ENCODE peak calls at places on chromosome 18, in five cellular contexts. N, G, F, R and W are unnamed samples.
A peak's percentile ranks its signal among the peaks of the same experiment; 100 is the strongest.

GRCh38 chr18:35524236-35524635 is 26.5 kb upstream of the INO80C start:
- DNase-seq in N (no peak), G (peak; percentile 79), F (no peak), R (no peak), W (peak; percentile 96)

GRCh38 chr18:67599277-67599676 is 82.8 kb upstream of the DSEL start:
- DNase-seq in N (no peak), G (no peak), F (no peak), R (peak; percentile 84), W (peak; percentile 73)

GRCh38 chr18:21735452-21736015 is 5.1 kb upstream of the MIB1 start:
- DNase-seq in N (no peak), G (no peak), F (peak; percentile 33), R (no peak), W (peak; percentile 75)

GRCh38 chr18:67589325-67589724 is 72.8 kb upstream of the DSEL start:
- DNase-seq in N (no peak), G (no peak), F (no peak), R (no peak), W (no peak)

GRCh38 chr18:424071-424868 is 76.2 kb downstream of the COLEC12 start:
- DNase-seq in N (no peak), G (no peak), F (no peak), R (no peak), W (no peak)

GRCh38 chr18:12282436-12283039 is 25.5 kb upstream of the TUBB6 start:
- DNase-seq in N (no peak), G (no peak), F (no peak), R (peak; percentile 92), W (peak; percentile 86)

GRCh38 chr18:25299426-25299825 is 52.5 kb downstream of the ZNF521 start:
- DNase-seq in N (no peak), G (no peak), F (no peak), R (peak; percentile 63), W (peak; percentile 76)

GRCh38 chr18:42038936-42039335 is 83.9 kb downstream of the PIK3C3 start:
- DNase-seq in N (no peak), G (no peak), F (no peak), R (peak; percentile 98), W (peak; percentile 83)

GRCh38 chr18:1930291-1931270 is 640.7 kb downstream of the METTL4 start:
- DNase-seq in N (no peak), G (peak; percentile 63), F (no peak), R (no peak), W (no peak)

GRCh38 chr18:8699126-8699525 is 6.2 kb upstream of the MTCL1 start:
- DNase-seq in N (no peak), G (no peak), F (no peak), R (no peak), W (no peak)

GRCh38 chr18:25223211-25223610 is 128.8 kb downstream of the ZNF521 start:
- DNase-seq in N (no peak), G (no peak), F (no peak), R (no peak), W (no peak)

GRCh38 chr18:48006415-48007175 is 76.1 kb upstream of the SMAD2 start:
- DNase-seq in N (no peak), G (no peak), F (no peak), R (no peak), W (no peak)

GRCh38 chr18:48004577-48004976 is 74.1 kb upstream of the SMAD2 start:
- DNase-seq in N (no peak), G (no peak), F (no peak), R (no peak), W (no peak)

GRCh38 chr18:48009116-48009825 is 78.8 kb upstream of the SMAD2 start:
- DNase-seq in N (no peak), G (no peak), F (no peak), R (no peak), W (no peak)

GRCh38 chr18:48007955-48008701 is 77.7 kb upstream of the SMAD2 start:
- DNase-seq in N (peak; percentile 68), G (peak; percentile 92), F (peak; percentile 86), R (peak; percentile 30), W (peak; percentile 54)

DNA sequence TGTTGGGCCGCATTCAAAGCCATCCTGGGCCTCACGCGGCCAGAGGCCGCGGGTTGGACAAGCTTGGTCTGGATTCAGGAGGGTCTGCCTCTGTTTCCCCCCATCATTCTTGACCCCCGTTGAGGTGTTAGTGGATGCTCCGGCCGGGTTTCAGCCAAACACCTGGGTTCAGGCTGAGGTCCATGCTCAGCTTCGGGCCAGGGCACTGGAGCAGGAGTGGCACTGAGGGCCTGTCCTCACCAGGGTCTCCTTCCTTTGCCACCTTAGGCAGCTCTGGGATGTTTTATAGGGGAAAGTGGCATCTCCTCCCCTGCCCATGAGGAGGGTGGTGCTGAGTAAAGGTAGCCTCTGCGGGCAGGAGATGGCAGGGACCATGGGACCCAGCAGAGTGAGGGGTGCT is 76.9 kb upstream of the SMAD2 start:
- DNase-seq in N (no peak), G (no peak), F (no peak), R (no peak), W (no peak)
- H3K4me3 ChIP-seq in N (peak overlapping the region; percentile 68), G (no peak overlapping the region), F (no peak overlapping the region), R (peak overlapping the region; percentile 65), W (no peak overlapping the region)

DNA sequence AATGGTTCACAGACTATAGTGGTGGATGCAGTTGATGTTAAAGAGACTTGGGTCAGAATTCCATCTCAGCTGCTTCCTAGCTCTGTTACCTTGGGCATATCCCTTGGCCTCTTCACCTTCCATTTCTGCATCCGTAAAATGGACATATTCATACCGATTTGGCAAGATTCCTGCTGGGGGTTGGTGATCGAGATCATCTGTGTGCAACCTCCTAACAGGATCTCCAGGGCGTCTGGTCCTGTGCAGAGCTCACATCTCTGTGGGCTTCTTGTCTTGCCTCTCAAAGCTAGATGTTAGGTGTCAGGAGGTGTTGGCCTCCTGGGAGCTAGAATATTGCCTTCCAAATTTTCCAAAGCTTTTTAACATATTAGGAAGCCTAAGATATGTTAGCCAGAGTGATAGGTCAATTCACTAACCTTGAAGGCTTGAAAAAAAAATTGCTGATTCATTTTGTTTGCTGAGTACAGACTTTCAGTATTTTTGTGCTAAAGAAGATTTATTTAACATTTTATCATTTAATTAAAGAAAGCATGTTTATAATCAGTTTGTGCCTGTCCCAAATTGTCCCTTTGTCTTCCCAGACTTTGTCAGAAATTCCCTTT is 69.7 kb upstream of the ZNF516 start:
- DNase-seq in N (no peak), G (no peak), F (no peak), R (no peak), W (peak; percentile 17)
- H3K4me3 ChIP-seq in N (peak overlapping the region; percentile 56), G (no peak overlapping the region), F (no peak overlapping the region), R (peak overlapping the region; percentile 49), W (peak overlapping the region; percentile 19)

GRCh38 chr18:28087173-28087563 is 89.8 kb downstream of the CDH2 start:
- DNase-seq in N (no peak), G (no peak), F (peak; percentile 52), R (peak; percentile 45), W (no peak)
- H3K4me3 ChIP-seq in N (no peak overlapping the region), G (no peak overlapping the region), F (no peak overlapping the region), R (peak overlapping the region; percentile 6), W (no peak overlapping the region)

DNA sequence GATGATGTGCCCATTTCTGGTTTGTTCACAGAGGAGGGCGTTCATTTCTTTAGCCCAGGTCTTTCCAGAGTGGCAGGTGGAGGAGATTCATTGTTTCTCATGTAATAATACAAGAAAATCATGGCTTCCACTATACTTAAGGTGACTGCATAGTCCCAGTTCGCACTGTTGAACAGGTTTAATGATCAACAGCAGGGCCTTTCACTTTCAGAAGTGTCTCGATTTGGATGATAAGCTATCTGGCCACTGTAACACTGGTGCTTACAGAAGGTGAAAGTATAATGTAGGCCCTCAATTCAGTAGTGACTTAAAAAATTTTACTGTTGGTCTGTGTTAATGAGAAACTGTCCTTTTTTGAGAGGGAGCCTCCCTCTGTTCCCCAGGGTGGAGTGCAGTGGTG is 1.4 kb downstream of the RMC1 start:
- DNase-seq in N (no peak), G (no peak), F (no peak), R (no peak), W (no peak)
- H3K4me3 ChIP-seq in N (peak overlapping the region; percentile 96), G (peak overlapping the region; percentile 73), F (no peak overlapping the region), R (peak overlapping the region; percentile 84), W (no peak overlapping the region)

GRCh38 chr18:32868424-32868823 is 95.6 kb upstream of the KLHL14 start:
- DNase-seq in N (no peak), G (no peak), F (no peak), R (no peak), W (no peak)

GRCh38 chr18:32870611-32871010 is 97.8 kb upstream of the KLHL14 start:
- DNase-seq in N (no peak), G (no peak), F (no peak), R (no peak), W (no peak)

GRCh38 chr18:32867330-32867729 is 94.5 kb upstream of the KLHL14 start:
- DNase-seq in N (no peak), G (no peak), F (no peak), R (no peak), W (no peak)
- H3K4me3 ChIP-seq in N (no peak overlapping the region), G (no peak overlapping the region), F (no peak overlapping the region), R (no peak overlapping the region), W (no peak overlapping the region)

GRCh38 chr18:48098007-48098406 is 167.5 kb upstream of the SMAD2 start:
- DNase-seq in N (no peak), G (no peak), F (no peak), R (no peak), W (no peak)
- H3K4me3 ChIP-seq in N (no peak overlapping the region), G (no peak overlapping the region), F (no peak overlapping the region), R (no peak overlapping the region), W (no peak overlapping the region)

DNA sequence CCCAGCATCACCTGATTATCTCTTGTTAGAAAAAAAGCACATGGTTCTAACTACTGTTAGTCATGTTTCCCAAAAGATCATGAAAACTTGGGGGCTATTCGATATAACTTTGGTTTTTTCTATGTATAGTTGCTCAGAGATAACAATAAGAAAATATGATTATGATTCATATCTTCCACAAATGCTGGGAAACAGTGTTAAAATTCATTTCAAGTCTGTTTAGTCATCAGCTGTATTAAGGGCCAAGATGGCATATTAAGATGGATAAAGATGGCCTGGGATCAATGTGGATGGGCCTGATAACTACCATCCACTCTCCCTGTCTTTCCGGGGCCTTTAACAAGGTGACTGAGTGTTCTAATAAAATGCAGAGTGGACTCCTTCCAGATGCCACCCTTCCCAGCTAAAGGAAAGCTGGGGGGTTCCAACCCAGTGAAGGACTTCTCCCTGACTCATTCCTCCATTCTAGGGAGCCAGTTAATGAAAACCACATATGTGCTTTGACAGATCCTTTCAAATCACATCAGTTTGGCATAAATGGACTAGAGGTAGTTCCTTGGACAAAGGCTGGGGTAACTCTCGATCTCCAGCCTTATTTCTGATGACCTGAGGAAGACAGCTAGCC is 221.6 kb downstream of the VAPA start:
- DNase-seq in N (no peak), G (no peak), F (no peak), R (no peak), W (no peak)
- H3K4me3 ChIP-seq in N (no peak overlapping the region), G (no peak overlapping the region), F (no peak overlapping the region), R (no peak overlapping the region), W (no peak overlapping the region)

GRCh38 chr18:3306391-3306790 is 44.5 kb downstream of the MYL12B start:
- DNase-seq in N (no peak), G (no peak), F (no peak), R (no peak), W (peak; percentile 26)

GRCh38 chr18:3304832-3305231 is 42.9 kb downstream of the MYL12B start:
- DNase-seq in N (no peak), G (no peak), F (no peak), R (peak; percentile 23), W (peak; percentile 34)

GRCh38 chr18:3305933-3306332 is 44.0 kb downstream of the MYL12B start:
- DNase-seq in N (no peak), G (no peak), F (no peak), R (peak; percentile 75), W (peak; percentile 98)

DNA sequence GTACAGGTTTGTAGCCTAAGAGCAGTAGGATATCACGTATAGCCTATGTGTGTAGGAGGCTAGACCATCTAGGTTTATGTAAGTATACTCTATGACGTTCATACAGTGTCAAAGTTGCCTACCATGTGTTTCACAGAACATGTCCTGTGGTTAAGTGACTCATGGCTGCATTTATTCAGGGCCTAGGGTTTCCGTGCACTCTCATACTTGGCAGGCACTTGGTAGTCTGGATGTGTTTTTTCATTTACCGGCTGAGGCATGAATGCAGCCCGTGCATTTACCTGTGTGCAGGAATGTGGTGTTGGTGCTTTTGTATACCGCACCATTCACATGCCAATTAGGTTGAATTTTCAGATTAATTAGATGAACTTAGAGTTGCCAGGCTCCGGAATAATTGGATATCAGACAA is 43.4 kb downstream of the MYL12B start:
- DNase-seq in N (no peak), G (no peak), F (no peak), R (peak; percentile 100), W (peak; percentile 99)
- H3K4me3 ChIP-seq in N (no peak overlapping the region), G (no peak overlapping the region), F (no peak overlapping the region), R (no peak overlapping the region), W (no peak overlapping the region)